ENCODE peak calls at places on chromosomes 6 and 20, in ten cellular contexts. B, Q, J, P, M, A, X, D, W and L are unnamed samples.

GRCh38 chr6:14804444-14805210 is 441.2 kb upstream of the JARID2 start:
- DNase-seq in D (no peak), M (peak; percentile 87), P (peak; percentile 87), A (no peak), W (no peak), Q (no peak), J (no peak), X (no peak), B (no peak), L (no peak)

GRCh38 chr6:88605271-88605670 is 358.1 kb downstream of the RNGTT start:
- DNase-seq in B (no peak), M (no peak), J (no peak), X (no peak), P (no peak), A (no peak), D (no peak), W (no peak), Q (no peak), L (no peak)

GRCh38 chr6:33595001-33595846 is 15.1 kb upstream of the BAK1 start:
- DNase-seq in J (no peak), M (peak; percentile 62), Q (no peak), W (no peak), X (no peak), A (peak; percentile 24), B (no peak), D (no peak), P (peak; percentile 67), L (no peak)

GRCh38 chr6:163600781-163601180 is 186.3 kb downstream of the QKI start:
- DNase-seq in W (no peak), M (no peak), D (no peak), Q (no peak), A (no peak), P (no peak), X (no peak), B (no peak), J (no peak), L (no peak)

GRCh38 chr6:21190701-21191588 is 402.6 kb upstream of the SOX4 start:
- DNase-seq in A (no peak), Q (no peak), P (no peak), D (no peak), B (no peak), W (no peak), J (no peak), M (no peak), X (no peak), L (no peak)

GRCh38 chr20:25310268-25310920 is 62.5 kb downstream of the PYGB start:
- DNase-seq in W (no peak), Q (no peak), B (no peak), D (peak; percentile 55), P (peak; percentile 100), A (peak; percentile 95), X (peak; percentile 71), M (peak; percentile 97), J (peak; percentile 66), L (no peak)

GRCh38 chr6:22251331-22251730 is 45.5 kb downstream of the PRL start:
- DNase-seq in X (no peak), B (no peak), D (no peak), J (no peak), A (peak; percentile 67), W (no peak), M (peak; percentile 66), Q (no peak), P (peak; percentile 77), L (no peak)

GRCh38 chr6:834879-835278 is 141.9 kb upstream of the EXOC2 start:
- DNase-seq in J (no peak), W (no peak), Q (no peak), D (no peak), X (no peak), A (no peak), M (no peak), P (peak; percentile 35), B (no peak), L (no peak)

GRCh38 chr20:62370115-62370806 is 3.1 kb upstream of the LAMA5 start:
- DNase-seq in P (peak; percentile 97), D (no peak), X (no peak), A (peak; percentile 86), W (no peak), Q (no peak), B (no peak), M (peak; percentile 84), J (peak; percentile 65), L (no peak)

GRCh38 chr20:6641012-6641411 is 126.5 kb upstream of the BMP2 start:
- DNase-seq in W (no peak), B (no peak), Q (no peak), M (no peak), P (no peak), A (no peak), J (no peak), X (no peak), D (no peak), L (no peak)

GRCh38 chr6:106509420-106510089 is 119.7 kb downstream of the RTN4IP1 start:
- DNase-seq in A (no peak), D (no peak), M (peak; percentile 60), W (no peak), Q (no peak), X (no peak), J (peak; percentile 66), B (peak; percentile 36), P (no peak), L (no peak)

GRCh38 chr6:108710046-108710445 is 138.2 kb upstream of the ARMC2 start:
- DNase-seq in D (no peak), X (no peak), W (no peak), M (no peak), A (no peak), B (no peak), Q (no peak), P (no peak), J (no peak), L (no peak)

GRCh38 chr6:125821825-125822281 is 31.1 kb downstream of the NCOA7 start:
- DNase-seq in J (no peak), M (no peak), B (no peak), Q (peak; percentile 68), D (no peak), A (no peak), W (no peak), X (no peak), P (peak; percentile 57), L (no peak)

GRCh38 chr20:18815194-18815942 is 1.8 kb downstream of the SCP2D1 start:
- DNase-seq in J (no peak), Q (no peak), P (no peak), D (no peak), B (no peak), W (no peak), A (no peak), X (no peak), M (no peak), L (no peak)

GRCh38 chr6:34576286-34576955 is 20.3 kb upstream of the SPDEF start:
- DNase-seq in P (peak; percentile 39), B (no peak), X (no peak), D (no peak), M (no peak), A (no peak), Q (no peak), J (no peak), W (no peak), L (no peak)

GRCh38 chr6:170024940-170025339 is 265.9 kb downstream of the DLL1 start:
- DNase-seq in M (peak; percentile 87), Q (no peak), J (no peak), P (peak; percentile 45), B (no peak), X (no peak), D (no peak), A (no peak), W (no peak), L (no peak)

GRCh38 chr6:113065606-113066005 is 718.5 kb downstream of the RFPL4B start:
- DNase-seq in J (no peak), W (no peak), D (no peak), P (peak; percentile 83), A (no peak), X (no peak), M (peak; percentile 50), Q (no peak), B (no peak), L (no peak)

GRCh38 chr6:100620085-100620484 is 155.4 kb upstream of the SIM1 start:
- DNase-seq in B (no peak), X (no peak), A (peak; percentile 40), Q (no peak), J (no peak), M (peak; percentile 60), D (no peak), P (peak; percentile 90), W (no peak), L (no peak)

GRCh38 chr6:63571382-63571882 is 848 bp upstream of the LOC128125822 start:
- DNase-seq in X (no peak), M (no peak), B (no peak), W (no peak), Q (no peak), P (no peak), J (no peak), D (no peak), A (no peak), L (no peak)

GRCh38 chr20:25148181-25148981 is 47.1 kb upstream of the ENTPD6 start:
- DNase-seq in J (peak; percentile 61), X (no peak), W (peak; percentile 45), M (peak; percentile 53), A (no peak), P (no peak), D (peak; percentile 32), Q (no peak), B (no peak), L (peak; percentile 58)

GRCh38 chr20:44730441-44730840 is 15.2 kb upstream of the KCNK15 start:
- DNase-seq in Q (no peak), M (peak; percentile 91), X (peak; percentile 87), B (no peak), D (no peak), A (peak; percentile 98), P (peak; percentile 99), W (no peak), J (no peak), L (no peak)

GRCh38 chr6:138772596-138773176 is 883 bp upstream of the CCDC28A start:
- DNase-seq in W (no peak), Q (no peak), P (peak; percentile 27), A (peak; percentile 20), X (no peak), D (no peak), B (no peak), J (no peak), M (no peak), L (no peak)

GRCh38 chr6:167678102-167679101 is 148.3 kb upstream of the AFDN start:
- DNase-seq in M (no peak), J (no peak), Q (no peak), D (no peak), A (no peak), P (no peak), X (no peak), B (peak; percentile 73), W (no peak), L (no peak)

GRCh38 chr20:56440346-56441007 is 27.9 kb upstream of the RTF2 start:
- DNase-seq in Q (no peak), A (no peak), D (peak; percentile 48), X (no peak), W (peak; percentile 41), M (no peak), B (no peak), P (peak; percentile 95), J (peak; percentile 73), L (peak; percentile 60)

GRCh38 chr20:3312940-3313656 is 74.1 kb upstream of the SLC4A11 start:
- DNase-seq in M (peak; percentile 44), A (no peak), D (no peak), J (no peak), X (peak; percentile 98), B (no peak), Q (no peak), P (peak; percentile 69), W (no peak), L (no peak)

GRCh38 chr6:75203721-75204120 is 2.1 kb downstream of the COL12A1 start:
- DNase-seq in X (no peak), Q (no peak), M (peak; percentile 72), W (no peak), B (no peak), D (no peak), A (no peak), J (no peak), P (peak; percentile 79), L (no peak)

GRCh38 chr6:124131779-124132178 is 328.1 kb downstream of the NKAIN2 start:
- DNase-seq in W (no peak), M (no peak), X (no peak), A (no peak), D (no peak), P (no peak), B (no peak), Q (no peak), J (no peak), L (no peak)

GRCh38 chr20:24460712-24461111 is 8.7 kb upstream of the SYNDIG1 start:
- DNase-seq in P (no peak), M (no peak), W (no peak), A (no peak), Q (no peak), D (no peak), X (no peak), J (no peak), B (no peak), L (no peak)